ENCODE peak calls at places on chromosomes 11 and 22, in ten cellular contexts. L, M, G, D, N, X, P, U, W and E are unnamed samples.

GRCh38 chr11:63920126-63920869 is 3.3 kb upstream of the RCOR2 start:
- DNase-seq in L (peak), M (no peak), G (no peak), D (no peak), N (no peak), X (no peak), P (no peak), U (no peak), W (no peak), E (no peak)

GRCh38 chr11:95231881-95232605 is 1.0 kb upstream of the SESN3 start:
- DNase-seq in L (peak), M (no peak), G (peak), D (peak), N (peak), X (peak), P (peak), U (peak), W (peak), E (no peak)

GRCh38 chr11:126716456-126717083 is 284.0 kb downstream of the KIRREL3 start:
- DNase-seq in L (peak), M (peak), G (peak), D (no peak), N (peak), X (no peak), P (no peak), U (peak), W (peak), E (peak)

GRCh38 chr11:128409476-128409875 is 177.9 kb downstream of the ETS1 start:
- DNase-seq in L (no peak), M (no peak), G (no peak), D (no peak), N (peak), X (no peak), P (no peak), U (peak), W (peak), E (peak)

GRCh38 chr22:23140385-23140784 is 1.4 kb downstream of the RSPH14 start:
- DNase-seq in L (no peak), M (no peak), G (no peak), D (no peak), N (no peak), X (no peak), P (no peak), U (no peak), W (no peak), E (no peak)

GRCh38 chr11:636511-637332 is at the start of gene DRD4:
- DNase-seq in L (no peak), M (no peak), G (no peak), D (no peak), N (no peak), X (no peak), P (no peak), U (no peak), W (no peak), E (no peak)

GRCh38 chr11:63871962-63872832 is 33.3 kb downstream of the MARK2 start:
- DNase-seq in L (peak), M (peak), G (peak), D (peak), N (peak), X (peak), P (peak), U (peak), W (peak), E (peak)

GRCh38 chr11:133277886-133278285 is 254.4 kb downstream of the OPCML start:
- DNase-seq in L (no peak), M (no peak), G (no peak), D (no peak), N (no peak), X (no peak), P (no peak), U (no peak), W (no peak), E (no peak)

GRCh38 chr22:40153705-40154104 is 24.0 kb upstream of the TNRC6B start:
- DNase-seq in L (no peak), M (no peak), G (no peak), D (no peak), N (no peak), X (no peak), P (no peak), U (no peak), W (no peak), E (no peak)

GRCh38 chr11:86932942-86933875 is 22.0 kb downstream of the FZD4 start:
- DNase-seq in L (no peak), M (no peak), G (no peak), D (no peak), N (peak), X (no peak), P (no peak), U (no peak), W (no peak), E (no peak)

GRCh38 chr11:67644042-67644441 is 4.5 kb upstream of the TBX10 start:
- DNase-seq in L (no peak), M (peak), G (no peak), D (no peak), N (no peak), X (no peak), P (no peak), U (no peak), W (peak), E (no peak)

GRCh38 chr22:44289429-44290171 is 23.2 kb downstream of the SHISAL1 start:
- DNase-seq in L (no peak), M (no peak), G (no peak), D (no peak), N (peak), X (no peak), P (no peak), U (no peak), W (no peak), E (no peak)

GRCh38 chr22:31104869-31105268 is 2.5 kb downstream of the SELENOM start:
- DNase-seq in L (no peak), M (no peak), G (no peak), D (peak), N (peak), X (no peak), P (no peak), U (no peak), W (no peak), E (no peak)

GRCh38 chr11:17979770-17980371 is 33.0 kb downstream of the SERGEF start:
- DNase-seq in L (no peak), M (no peak), G (peak), D (no peak), N (no peak), X (peak), P (no peak), U (no peak), W (peak), E (peak)